ENCODE peak calls at places on chromosomes 11 and 22, in four cellular contexts. L is H1, Q is uterus, M is IMR-90. O is an unnamed sample.

GRCh38 chr22:22704156-22704946 is 59.9 kb downstream of the GGTLC2 start:
- DNase-seq in L (no peak), Q (no peak), M (no peak), O (peak)

GRCh38 chr11:38460901-38461300 is 1862.9 kb upstream of the RAG2 start:
- DNase-seq in L (no peak), Q (no peak), M (peak), O (no peak)

GRCh38 chr11:34941688-34942087 is 25.3 kb downstream of the PDHX start:
- DNase-seq in Q (no peak), M (no peak), L (no peak), O (no peak)

GRCh38 chr11:33790088-33790487 is 15.8 kb upstream of the FBXO3 start:
- DNase-seq in L (no peak), M (no peak), Q (no peak), O (no peak)

GRCh38 chr11:63663809-63664208 is 7.4 kb downstream of the ATL3 start:
- DNase-seq in Q (no peak), L (no peak), M (peak), O (no peak)

GRCh38 chr11:33025339-33025722 is 9.7 kb downstream of the DEPDC7 start:
- DNase-seq in M (no peak), L (no peak), Q (no peak), O (no peak)

GRCh38 chr11:110376711-110377324 is 52.9 kb upstream of the FDX1 start:
- DNase-seq in Q (peak), M (peak), L (no peak), O (peak)

GRCh38 chr11:17388609-17389204 is at the start of gene KCNJ11:
- DNase-seq in Q (no peak), L (no peak), M (no peak), O (no peak)

GRCh38 chr11:8709002-8709672 is 26.5 kb downstream of the RPL27A start:
- DNase-seq in L (no peak), Q (peak), M (peak), O (peak)

GRCh38 chr11:25484225-25484624 is 847.7 kb upstream of the ANO3 start:
- DNase-seq in M (no peak), L (no peak), Q (no peak), O (no peak)

GRCh38 chr11:24661313-24661712 is 164.5 kb downstream of the LUZP2 start:
- DNase-seq in M (no peak), L (no peak), Q (no peak), O (no peak)

GRCh38 chr11:77381749-77382693 is 80.5 kb upstream of the GDPD4 start:
- DNase-seq in L (no peak), Q (no peak), M (peak), O (no peak)

GRCh38 chr11:57363131-57363530 is 17.8 kb downstream of the PRG3 start:
- DNase-seq in M (no peak), L (no peak), Q (no peak), O (no peak)

GRCh38 chr22:23269441-23270211 is 89.3 kb downstream of the BCR start:
- DNase-seq in L (peak), Q (no peak), M (no peak), O (no peak)

GRCh38 chr11:72079776-72080325 is 491 bp downstream of the NUMA1 start:
- DNase-seq in L (no peak), Q (no peak), M (no peak), O (no peak)

GRCh38 chr11:6498121-6498520 is 1.0 kb downstream of the DNHD1 start:
- DNase-seq in L (no peak), Q (no peak), M (peak), O (no peak)

GRCh38 chr11:44000731-44001130 is 47.0 kb upstream of the ACCSL start:
- DNase-seq in L (peak), M (no peak), Q (no peak), O (no peak)

GRCh38 chr11:66768088-66768521 is 39.1 kb upstream of the SPTBN2 start:
- DNase-seq in L (no peak), Q (no peak), M (peak), O (no peak)

GRCh38 chr11:19605500-19606371 is 106.9 kb upstream of the NAV2 start:
- DNase-seq in Q (no peak), M (peak), L (no peak), O (no peak)

GRCh38 chr11:109998921-109999320 is 94.3 kb upstream of the ZC3H12C start:
- DNase-seq in M (no peak), Q (no peak), L (no peak), O (no peak)

GRCh38 chr11:37105456-37105855 is 507.4 kb upstream of the RAG2 start:
- DNase-seq in Q (no peak), M (no peak), L (no peak), O (no peak)

GRCh38 chr11:73154178-73154577 is 12.1 kb upstream of the FCHSD2 start:
- DNase-seq in L (no peak), M (no peak), Q (peak), O (no peak)

GRCh38 chr11:35367491-35367890 is 51.9 kb downstream of the SLC1A2 start:
- DNase-seq in M (peak), Q (no peak), L (no peak), O (no peak)

GRCh38 chr22:41947181-41948080 is 479 bp upstream of the CENPM start:
- DNase-seq in L (no peak), M (no peak), Q (no peak), O (no peak)

GRCh38 chr11:413120-414081 is 1.4 kb downstream of the SIGIRR start:
- DNase-seq in Q (no peak), L (peak), M (no peak), O (no peak)

GRCh38 chr11:69465236-69466000 is 16.0 kb upstream of the LINC01488 start:
- DNase-seq in M (no peak), Q (no peak), L (no peak), O (no peak)

GRCh38 chr11:96014234-96014633 is 90.3 kb upstream of the MTMR2 start:
- DNase-seq in M (peak), L (no peak), Q (no peak), O (no peak)

GRCh38 chr11:62732830-62733229 is 4.5 kb downstream of the TTC9C start:
- DNase-seq in L (no peak), Q (no peak), M (peak), O (no peak)

GRCh38 chr22:39664485-39665200 is 94.1 kb downstream of the CACNA1I start:
- DNase-seq in Q (no peak), L (peak), M (no peak), O (no peak)

GRCh38 chr22:40107756-40108437 is 69.8 kb upstream of the TNRC6B start:
- DNase-seq in M (peak), Q (peak), L (no peak), O (no peak)

GRCh38 chr11:86245369-86246292 is 1.1 kb downstream of the EED start:
- DNase-seq in Q (no peak), L (no peak), M (peak), O (no peak)

GRCh38 chr11:115776916-115777315 is 272.7 kb upstream of the CADM1 start:
- DNase-seq in L (no peak), Q (no peak), M (no peak), O (no peak)

GRCh38 chr22:49969751-49970527 is 9.4 kb downstream of the PIM3 start:
- DNase-seq in Q (peak), M (no peak), L (peak), O (peak)

GRCh38 chr11:46305295-46305694 is 27.8 kb downstream of the CREB3L1 start:
- DNase-seq in M (peak), Q (no peak), L (no peak), O (no peak)

GRCh38 chr22:24554316-24555159 is at the start of gene GUCD1:
- DNase-seq in Q (no peak), L (no peak), M (peak), O (no peak)

GRCh38 chr11:36702330-36703054 is 104.5 kb upstream of the RAG2 start:
- DNase-seq in L (no peak), M (peak), Q (no peak), O (no peak)

GRCh38 chr11:76701701-76702100 is 31.2 kb upstream of the LRRC32 start:
- DNase-seq in M (peak), L (no peak), Q (peak), O (peak)

GRCh38 chr11:78708388-78708787 is 133.7 kb upstream of the NARS2 start:
- DNase-seq in M (peak), Q (no peak), L (no peak), O (no peak)

GRCh38 chr11:10320164-10320563 is 15.3 kb downstream of the ADM start:
- DNase-seq in L (no peak), Q (no peak), M (no peak), O (no peak)
- TF ChIP-seq CTCF in L (no peak), Q (no peak), M (no peak), O (no peak)

GRCh38 chr11:128574576-128575011 is 12.8 kb downstream of the ETS1 start:
- DNase-seq in Q (no peak), M (peak), L (no peak), O (no peak)

GRCh38 chr11:128573674-128574073 is 13.7 kb downstream of the ETS1 start:
- DNase-seq in L (no peak), M (no peak), Q (no peak), O (no peak)

GRCh38 chr11:128575174-128575955 is 12.0 kb downstream of the ETS1 start:
- DNase-seq in M (no peak), Q (no peak), L (no peak), O (no peak)

GRCh38 chr11:128575956-128576340 is 11.4 kb downstream of the ETS1 start:
- DNase-seq in M (peak), Q (no peak), L (no peak), O (no peak)

DNA sequence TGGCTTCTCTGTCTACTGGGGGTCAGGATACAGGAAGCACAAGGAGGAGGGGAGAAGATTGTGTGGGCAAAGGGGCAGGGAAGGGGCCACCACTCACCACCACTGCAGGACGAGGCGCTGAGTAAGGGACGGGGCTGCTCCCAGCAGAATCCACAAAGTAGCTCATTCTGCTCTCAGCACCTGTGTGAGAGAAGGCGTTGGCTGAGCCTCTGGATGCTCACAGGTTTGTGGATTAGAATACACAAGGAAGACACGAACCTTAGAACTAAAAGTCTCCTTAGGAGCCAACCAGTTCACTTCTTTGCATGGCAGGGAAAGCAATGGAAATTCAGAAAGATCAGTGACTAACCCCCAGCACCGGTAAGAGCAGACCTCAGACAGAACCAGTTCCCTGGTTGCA is 14.4 kb downstream of the ETS1 start:
- DNase-seq in M (no peak), Q (no peak), L (no peak), O (no peak)
- TF ChIP-seq POLR2A in M (no peak), Q (no peak), L (no peak), O (no peak)

GRCh38 chr22:38031491-38031890 is 25.7 kb upstream of the PICK1 start:
- DNase-seq in M (no peak), L (no peak), Q (no peak), O (no peak)

GRCh38 chr22:38029370-38029769 is 27.8 kb upstream of the PICK1 start:
- DNase-seq in Q (no peak), L (no peak), M (no peak), O (no peak)

GRCh38 chr22:38029901-38030300 is 27.3 kb upstream of the PICK1 start:
- DNase-seq in L (no peak), M (no peak), Q (no peak), O (no peak)

GRCh38 chr22:38028344-38029130 is 28.7 kb upstream of the PICK1 start:
- DNase-seq in Q (no peak), L (no peak), M (no peak), O (no peak)

DNA sequence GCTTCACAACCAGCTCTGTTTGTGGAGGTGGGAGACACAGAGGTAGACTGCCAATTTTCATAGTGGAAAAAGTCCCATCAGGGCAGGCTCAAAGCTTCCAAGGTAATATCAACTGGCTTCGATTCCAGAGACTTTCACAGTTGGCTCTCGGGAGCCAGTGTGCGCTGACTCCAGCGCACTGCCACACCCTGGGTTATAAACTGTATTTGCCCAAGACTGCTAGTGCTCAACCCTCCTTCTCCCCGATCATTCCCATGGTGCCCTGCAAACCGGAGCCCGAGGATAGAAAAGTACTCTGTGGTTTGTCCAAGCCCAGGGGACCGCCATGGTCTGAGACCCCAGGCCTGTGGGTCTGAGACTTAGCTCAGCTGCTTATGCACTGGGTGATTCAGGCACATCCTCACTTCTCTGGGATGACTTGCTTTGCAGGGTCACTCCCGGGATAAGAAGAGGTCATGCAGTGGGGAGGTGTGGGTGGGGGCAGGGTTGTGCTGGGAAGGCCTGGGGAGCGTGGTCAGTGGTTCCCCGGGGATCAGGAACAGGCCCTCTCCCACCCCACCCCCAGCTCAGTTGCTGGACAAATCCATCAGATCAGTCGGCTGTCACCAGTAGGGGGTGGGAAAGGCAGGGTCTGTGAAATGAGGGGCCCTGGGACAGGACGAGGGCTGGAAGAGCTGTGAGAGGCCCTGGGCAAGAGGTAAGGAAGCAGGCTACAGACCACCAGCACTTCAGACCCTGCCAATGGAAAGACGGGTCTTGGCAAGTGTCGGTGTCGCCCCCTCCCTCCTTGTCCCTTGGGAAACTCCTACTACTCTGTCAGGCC is 26.7 kb upstream of the PICK1 start:
- DNase-seq in L (no peak), M (peak), Q (no peak), O (no peak)
- TF ChIP-seq CTCF in L (peak), M (no peak), Q (no peak), O (no peak)

GRCh38 chr11:64853709-64854108 is 9.3 kb upstream of the CDC42BPG start:
- DNase-seq in M (no peak), Q (no peak), L (no peak), O (no peak)
- TF ChIP-seq POLR2A in M (no peak), Q (no peak), L (no peak), O (no peak)

DNA sequence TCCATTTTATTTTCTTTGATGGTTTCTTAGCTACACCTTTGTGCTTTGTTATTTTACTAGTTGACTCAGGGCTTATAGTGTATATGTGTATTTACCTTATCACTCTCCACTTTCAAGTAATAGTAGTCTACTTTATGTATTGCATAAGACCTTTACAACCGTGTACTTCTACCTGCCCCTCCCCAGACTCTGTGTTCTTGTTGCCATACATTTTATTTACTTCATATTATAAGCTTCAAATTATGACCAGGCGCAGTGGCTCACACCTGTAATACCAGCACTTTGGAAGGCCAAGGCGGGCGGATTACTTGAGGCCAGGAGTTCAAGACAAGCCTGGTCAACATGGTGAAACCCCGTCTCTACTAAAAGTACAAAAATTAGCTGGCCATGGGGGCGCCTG is 28.2 kb upstream of the CTSD start:
- DNase-seq in L (no peak), Q (no peak), M (no peak), O (no peak)
- TF ChIP-seq CTCF in L (no peak), Q (no peak), M (no peak), O (no peak)

GRCh38 chr22:30423959-30424380 is 1.6 kb upstream of the MTFP1 start:
- DNase-seq in M (peak), L (peak), Q (peak), O (peak)

GRCh38 chr22:30425327-30425615 is 297 bp upstream of the MTFP1 start:
- DNase-seq in L (no peak), M (no peak), Q (no peak), O (no peak)

GRCh38 chr22:30426395-30427353 is 1.1 kb downstream of the MTFP1 start:
- DNase-seq in Q (peak), M (peak), L (peak), O (peak)

GRCh38 chr22:30424471-30425326 is 869 bp upstream of the MTFP1 start:
- DNase-seq in M (peak), Q (peak), L (peak), O (no peak)

GRCh38 chr22:30425616-30426394 is at the start of gene MTFP1:
- DNase-seq in Q (peak), L (peak), M (peak), O (peak)
- TF ChIP-seq POLR2A in Q (no peak), L (no peak), M (peak), O (no peak)

GRCh38 chr11:70505331-70505731 is 107.0 kb downstream of the CTTN start:
- DNase-seq in M (no peak), L (no peak), Q (no peak), O (no peak)
- TF ChIP-seq CTCF in M (no peak), L (no peak), Q (no peak), O (no peak)

DNA sequence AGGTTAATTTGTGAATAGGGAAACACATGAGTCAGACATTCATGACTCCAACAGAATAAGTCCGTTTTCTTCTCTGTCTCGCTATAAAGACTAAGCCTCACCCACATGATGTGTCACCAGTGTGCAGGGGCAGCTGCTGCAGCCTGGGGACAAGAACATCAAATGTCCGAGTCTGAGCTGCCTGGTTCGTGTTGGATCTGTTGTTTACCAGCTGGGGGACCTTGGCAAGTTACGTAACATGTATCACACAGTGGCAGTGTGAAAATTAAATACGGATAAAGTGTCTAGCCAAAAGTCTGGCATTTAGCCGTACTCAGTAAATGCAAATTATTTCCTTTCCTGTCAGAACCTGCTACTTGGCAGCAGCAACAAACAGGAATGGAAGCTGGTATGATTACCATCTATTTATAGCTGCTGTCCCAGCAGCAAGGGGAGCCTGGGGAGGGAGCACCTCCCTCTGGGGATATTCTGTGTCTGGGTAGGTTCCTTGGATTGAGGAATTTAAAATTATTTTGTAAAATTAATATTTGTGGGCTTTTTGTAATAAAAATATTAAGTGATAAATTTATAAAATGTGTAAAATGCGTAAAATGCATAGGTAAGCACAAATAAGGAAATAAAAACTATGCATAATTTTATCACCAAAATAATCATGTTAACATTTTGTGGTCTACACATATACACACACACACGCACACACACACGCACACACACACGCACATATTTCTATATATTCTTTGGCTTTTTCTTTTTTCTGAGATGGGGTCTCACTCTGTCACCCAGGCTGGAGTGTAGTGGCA is 1.3 kb upstream of the CLDN25 start:
- DNase-seq in M (peak), L (no peak), Q (no peak), O (no peak)
- TF ChIP-seq POLR2A in M (no peak), L (no peak), Q (no peak), O (no peak)

GRCh38 chr11:123034587-123034986 is 27.3 kb downstream of the HSPA8 start:
- DNase-seq in Q (no peak), M (no peak), L (no peak), O (no peak)

GRCh38 chr11:123035831-123036230 is 26.1 kb downstream of the HSPA8 start:
- DNase-seq in L (no peak), Q (no peak), M (no peak), O (no peak)

GRCh38 chr11:123030517-123030916 is 31.4 kb downstream of the HSPA8 start:
- DNase-seq in M (no peak), Q (no peak), L (no peak), O (peak)

DNA sequence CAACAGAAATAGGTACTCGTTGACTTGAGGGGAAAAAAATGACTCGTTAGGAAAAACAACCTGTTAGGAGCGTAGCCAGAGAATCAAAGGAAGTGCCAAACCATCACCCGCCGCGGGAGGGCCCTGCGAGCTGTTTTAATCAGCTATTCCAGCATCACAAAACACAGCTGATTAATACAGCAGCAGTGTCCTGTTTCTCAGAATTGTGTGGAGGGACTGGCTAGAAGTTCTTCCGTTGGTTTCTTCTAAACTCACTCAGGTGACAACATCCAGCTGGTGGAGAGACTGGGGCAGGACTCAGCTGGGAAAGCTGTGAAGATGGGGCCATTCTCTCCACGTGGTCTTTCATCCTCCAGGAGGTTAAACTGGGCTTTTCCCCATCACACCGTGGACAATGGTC is 28.0 kb downstream of the HSPA8 start:
- DNase-seq in L (no peak), M (no peak), Q (no peak), O (no peak)
- TF ChIP-seq CTCF in L (no peak), M (peak), Q (no peak), O (no peak)

O was measured in lower leg skin.